ENCODE peak calls at places on chromosomes 2 and 18, in five cellular contexts. E is GM20000, Q is foreskin fibroblast, R is uterus, L is PC-9. V is an unnamed sample.

GRCh38 chr18:50879302-50880107 is 587 bp downstream of the ME2 start:
- DNase-seq in E (no peak), Q (peak), R (no peak), L (peak), V (peak)

GRCh38 chr2:171387052-171387451 is 46.7 kb downstream of the METTL8 start:
- DNase-seq in E (no peak), Q (no peak), R (no peak), L (no peak), V (no peak)

GRCh38 chr2:95121150-95121494 is 486 bp downstream of the MRPS5 start:
- DNase-seq in E (no peak), Q (no peak), R (no peak), L (no peak), V (peak)

GRCh38 chr2:165874445-165875039 is 79.0 kb downstream of the TTC21B start:
- DNase-seq in E (peak), Q (peak), R (no peak), L (peak), V (peak)

GRCh38 chr2:161208527-161209139 is 48.4 kb downstream of the TANK start:
- DNase-seq in E (no peak), Q (peak), R (no peak), L (no peak), V (peak)

GRCh38 chr2:148209598-148209997 is 188.7 kb downstream of the MBD5 start:
- DNase-seq in E (no peak), Q (no peak), R (no peak), L (no peak), V (no peak)

GRCh38 chr2:36444206-36444605 is 88.6 kb downstream of the CRIM1 start:
- DNase-seq in E (no peak), Q (no peak), R (no peak), L (no peak), V (no peak)

GRCh38 chr2:9087151-9087681 is 83.7 kb upstream of the MBOAT2 start:
- DNase-seq in E (no peak), Q (peak), R (no peak), L (no peak), V (peak)

GRCh38 chr2:25787020-25787419 is 91.3 kb downstream of the ASXL2 start:
- DNase-seq in E (no peak), Q (no peak), R (no peak), L (no peak), V (no peak)

GRCh38 chr2:230582851-230583283 is 129.8 kb upstream of the CAB39 start:
- DNase-seq in E (peak), Q (no peak), R (no peak), L (no peak), V (peak)

GRCh38 chr2:132589060-132589765 is 80.8 kb downstream of the LYPD1 start:
- DNase-seq in E (no peak), Q (no peak), R (no peak), L (no peak), V (no peak)

GRCh38 chr18:38174594-38174993 is 609.0 kb upstream of the CELF4 start:
- DNase-seq in E (no peak), Q (no peak), R (no peak), L (no peak), V (no peak)

GRCh38 chr2:12819098-12819465 is 102.3 kb downstream of the TRIB2 start:
- DNase-seq in E (no peak), Q (peak), R (peak), L (peak), V (peak)

GRCh38 chr18:23835506-23835905 is 146.3 kb downstream of the LAMA3 start:
- DNase-seq in E (no peak), Q (peak), R (no peak), L (no peak), V (no peak)

GRCh38 chr2:111169268-111169667 is 48.6 kb downstream of the BCL2L11 start:
- DNase-seq in E (no peak), Q (no peak), R (no peak), L (no peak), V (no peak)

GRCh38 chr2:138866797-138867196 is 86.6 kb upstream of the NXPH2 start:
- DNase-seq in E (no peak), Q (no peak), R (no peak), L (no peak), V (no peak)
- TF ChIP-seq CTCF in E (no peak), Q (no peak), R (no peak), L (no peak), V (no peak)

GRCh38 chr2:11809586-11810236 is 63.3 kb downstream of the LPIN1 start:
- DNase-seq in E (no peak), Q (no peak), R (no peak), L (no peak), V (no peak)

GRCh38 chr2:11802782-11803191 is 56.4 kb downstream of the LPIN1 start:
- DNase-seq in E (no peak), Q (peak), R (peak), L (no peak), V (no peak)

GRCh38 chr2:11807156-11808015 is 61.0 kb downstream of the LPIN1 start:
- DNase-seq in E (no peak), Q (no peak), R (no peak), L (no peak), V (no peak)

GRCh38 chr2:11808016-11808400 is 61.6 kb downstream of the LPIN1 start:
- DNase-seq in E (no peak), Q (no peak), R (no peak), L (no peak), V (no peak)

GRCh38 chr2:11805920-11806319 is 59.5 kb downstream of the LPIN1 start:
- DNase-seq in E (no peak), Q (no peak), R (no peak), L (no peak), V (no peak)
- TF ChIP-seq CTCF in E (no peak), Q (no peak), R (no peak), L (no peak), V (no peak)

GRCh38 chr18:74718312-74718711 is 120.6 kb downstream of the ZNF407 start:
- DNase-seq in E (no peak), Q (no peak), R (no peak), L (no peak), V (no peak)
- TF ChIP-seq CTCF in E (no peak), Q (no peak), R (no peak), L (no peak), V (no peak)

DNA sequence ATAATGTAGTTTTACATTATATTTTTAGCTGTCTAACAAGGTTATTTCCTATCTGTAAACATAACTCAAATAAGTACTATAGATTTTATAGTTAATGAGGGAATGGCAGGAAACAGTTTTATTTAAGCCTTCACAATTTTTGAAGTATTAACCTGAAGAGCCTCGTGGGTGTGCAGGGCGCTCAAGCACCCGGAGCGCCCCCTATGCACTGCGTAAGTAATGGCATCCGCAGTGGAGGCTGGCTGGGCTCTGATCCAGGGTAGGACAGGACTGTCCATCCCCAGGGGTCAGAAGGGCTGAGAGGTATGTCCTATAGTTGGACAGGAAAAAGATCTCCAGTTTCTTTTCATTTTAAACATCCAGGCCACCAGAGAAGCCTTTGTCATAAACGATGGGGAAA is 8.2 kb upstream of the GBX2 start:
- DNase-seq in E (peak), Q (peak), R (no peak), L (no peak), V (no peak)
- TF ChIP-seq CTCF in E (peak), Q (peak), R (no peak), L (peak), V (peak)

DNA sequence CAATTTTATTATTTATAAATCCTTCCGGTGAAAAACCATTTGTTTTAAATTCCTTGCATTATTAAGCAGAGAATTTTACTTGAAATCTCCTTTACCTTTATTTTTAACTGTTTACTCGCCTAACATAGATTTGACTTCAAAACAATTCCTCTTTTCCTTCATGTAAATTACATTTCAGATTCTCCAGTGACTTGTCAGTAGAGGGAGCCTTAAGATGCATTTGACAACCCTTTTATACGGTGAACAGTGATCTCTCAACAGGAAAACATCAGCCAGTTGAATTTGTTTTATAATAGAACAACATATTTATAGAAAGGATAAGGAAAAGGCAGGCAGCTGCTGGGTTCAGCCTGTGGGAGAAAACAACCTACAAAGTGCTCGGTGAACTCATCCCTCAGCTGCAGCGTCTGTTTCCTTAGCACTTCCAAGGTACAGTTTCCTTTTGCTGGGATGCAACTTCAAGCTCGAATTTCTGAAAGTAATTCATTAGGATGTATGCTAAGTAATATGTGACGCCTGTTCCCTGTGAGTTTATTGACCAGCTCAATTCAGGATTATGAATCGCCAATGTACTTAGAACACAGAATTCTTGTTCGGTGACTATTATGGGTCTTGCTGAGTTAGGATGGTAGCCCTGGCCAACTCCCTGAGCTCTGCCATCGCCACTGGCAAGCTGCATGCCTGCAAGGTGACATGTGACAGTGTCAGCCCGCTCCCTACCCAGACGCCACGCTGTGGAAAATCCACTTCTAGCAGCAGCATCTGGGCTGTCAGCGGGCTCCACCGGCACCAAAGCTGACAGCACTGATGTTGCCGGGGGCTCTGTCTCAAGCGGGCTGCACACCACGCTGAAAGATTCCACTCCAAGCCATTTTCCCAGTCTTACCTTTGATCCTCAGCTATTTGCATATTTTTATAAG is 100.9 kb downstream of the MYT1L start:
- DNase-seq in E (no peak), Q (peak), R (no peak), L (no peak), V (no peak)
- TF ChIP-seq CTCF in E (no peak), Q (no peak), R (no peak), L (no peak), V (peak)

GRCh38 chr2:200525882-200526651 is at the start of gene SGO2:
- DNase-seq in E (peak), Q (peak), R (peak), L (peak), V (peak)
- TF ChIP-seq CTCF in E (no peak), Q (no peak), R (no peak), L (no peak), V (peak)

DNA sequence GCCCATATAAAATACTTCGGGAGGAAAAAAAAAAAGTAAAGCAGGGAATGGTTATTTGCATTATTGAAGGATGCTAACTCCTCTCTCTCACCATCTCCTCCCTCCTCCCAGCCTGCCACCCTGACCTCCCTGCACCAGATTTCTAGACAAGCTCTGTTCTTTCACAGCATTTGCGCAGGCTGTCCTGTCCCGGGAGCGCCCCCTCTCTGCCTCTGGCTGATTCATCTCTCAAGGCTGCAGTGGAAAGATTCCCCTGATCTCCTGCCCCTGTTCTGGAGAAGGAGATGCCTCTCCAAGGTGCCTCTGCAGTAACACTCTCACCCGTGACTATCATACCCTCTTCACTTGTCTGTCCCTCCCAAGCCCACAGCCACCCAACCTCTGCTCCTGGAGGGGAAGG is 38.5 kb downstream of the COL4A4 start:
- DNase-seq in E (no peak), Q (no peak), R (no peak), L (no peak), V (no peak)
- TF ChIP-seq CTCF in E (no peak), Q (peak), R (no peak), L (no peak), V (peak)

V was measured in HFFc6.